ENCODE peak calls at places on chromosomes 13 and 19, in eight cellular contexts. One of them, this sample, is unnamed.
A peak's percentile ranks its signal among the peaks of the same experiment; 100 is the strongest.

GRCh38 chr19:56947206-56947605 is 106.7 kb upstream of the PEG3 start:
- DNase-seq in OCI-LY7: no peak
- DNase-seq in kidney: no peak
- DNase-seq in B cell: no peak
- DNase-seq in CD8-positive, alpha-beta T cell: no peak
- DNase-seq in brain microvascular endothelial cell: no peak
- DNase-seq in AG09319: no peak
- DNase-seq in heart right ventricle: no peak
- DNase-seq in this sample: no peak

GRCh38 chr13:94369862-94370491 is 109.5 kb downstream of the DCT start:
- DNase-seq in OCI-LY7: no peak
- DNase-seq in kidney: no peak
- DNase-seq in B cell: no peak
- DNase-seq in CD8-positive, alpha-beta T cell: no peak
- DNase-seq in brain microvascular endothelial cell: no peak
- DNase-seq in AG09319: no peak
- DNase-seq in heart right ventricle: no peak
- DNase-seq in this sample: no peak

GRCh38 chr13:113207890-113208423 is 512 bp downstream of the PCID2 start:
- DNase-seq in OCI-LY7: no peak
- DNase-seq in kidney: no peak
- DNase-seq in B cell: no peak
- DNase-seq in CD8-positive, alpha-beta T cell: no peak
- DNase-seq in brain microvascular endothelial cell: peak; percentile 37
- DNase-seq in AG09319: no peak
- DNase-seq in heart right ventricle: peak; percentile 39
- DNase-seq in this sample: peak; percentile 49

GRCh38 chr19:12664406-12665280 is 1.9 kb downstream of the MAN2B1 start:
- DNase-seq in OCI-LY7: peak; percentile 51
- DNase-seq in kidney: no peak
- DNase-seq in B cell: no peak
- DNase-seq in CD8-positive, alpha-beta T cell: no peak
- DNase-seq in brain microvascular endothelial cell: no peak
- DNase-seq in AG09319: no peak
- DNase-seq in heart right ventricle: no peak
- DNase-seq in this sample: no peak

GRCh38 chr19:50814883-50815282 is 8.7 kb downstream of the KLK1 start:
- DNase-seq in OCI-LY7: no peak
- DNase-seq in kidney: no peak
- DNase-seq in B cell: no peak
- DNase-seq in CD8-positive, alpha-beta T cell: no peak
- DNase-seq in brain microvascular endothelial cell: no peak
- DNase-seq in AG09319: no peak
- DNase-seq in heart right ventricle: no peak
- DNase-seq in this sample: no peak

GRCh38 chr19:30842926-30843325 is 470.7 kb downstream of the ZNF536 start:
- DNase-seq in OCI-LY7: no peak
- DNase-seq in kidney: no peak
- DNase-seq in B cell: no peak
- DNase-seq in CD8-positive, alpha-beta T cell: no peak
- DNase-seq in brain microvascular endothelial cell: no peak
- DNase-seq in AG09319: no peak
- DNase-seq in heart right ventricle: no peak
- DNase-seq in this sample: no peak

GRCh38 chr19:49890349-49891311 is 6.1 kb downstream of the IL4I1 start:
- DNase-seq in OCI-LY7: peak; percentile 77
- DNase-seq in kidney: no peak
- DNase-seq in B cell: peak; percentile 91
- DNase-seq in CD8-positive, alpha-beta T cell: peak; percentile 45
- DNase-seq in brain microvascular endothelial cell: no peak
- DNase-seq in AG09319: no peak
- DNase-seq in heart right ventricle: no peak
- DNase-seq in this sample: peak; percentile 85

GRCh38 chr13:111186305-111186930 is 71.3 kb downstream of the ARHGEF7 start:
- DNase-seq in OCI-LY7: peak; percentile 27
- DNase-seq in kidney: no peak
- DNase-seq in B cell: no peak
- DNase-seq in CD8-positive, alpha-beta T cell: no peak
- DNase-seq in brain microvascular endothelial cell: no peak
- DNase-seq in AG09319: no peak
- DNase-seq in heart right ventricle: no peak
- DNase-seq in this sample: no peak

GRCh38 chr19:39398297-39398864 is 7.2 kb downstream of the MED29 start:
- DNase-seq in OCI-LY7: no peak
- DNase-seq in kidney: peak; percentile 86
- DNase-seq in B cell: no peak
- DNase-seq in CD8-positive, alpha-beta T cell: no peak
- DNase-seq in brain microvascular endothelial cell: peak; percentile 73
- DNase-seq in AG09319: peak; percentile 81
- DNase-seq in heart right ventricle: peak; percentile 69
- DNase-seq in this sample: peak; percentile 61

GRCh38 chr19:3387645-3388589 is 21.5 kb downstream of the NFIC start:
- DNase-seq in OCI-LY7: no peak
- DNase-seq in kidney: peak; percentile 94
- DNase-seq in B cell: no peak
- DNase-seq in CD8-positive, alpha-beta T cell: no peak
- DNase-seq in brain microvascular endothelial cell: no peak
- DNase-seq in AG09319: peak; percentile 61
- DNase-seq in heart right ventricle: peak; percentile 88
- DNase-seq in this sample: no peak

GRCh38 chr19:5281588-5281987 is 59.0 kb downstream of the PTPRS start:
- DNase-seq in OCI-LY7: no peak
- DNase-seq in kidney: peak; percentile 93
- DNase-seq in B cell: no peak
- DNase-seq in CD8-positive, alpha-beta T cell: no peak
- DNase-seq in brain microvascular endothelial cell: no peak
- DNase-seq in AG09319: peak; percentile 19
- DNase-seq in heart right ventricle: peak; percentile 76
- DNase-seq in this sample: no peak

GRCh38 chr13:85277753-85278152 is 521.5 kb downstream of the SLITRK6 start:
- DNase-seq in OCI-LY7: no peak
- DNase-seq in kidney: no peak
- DNase-seq in B cell: no peak
- DNase-seq in CD8-positive, alpha-beta T cell: no peak
- DNase-seq in brain microvascular endothelial cell: peak; percentile 48
- DNase-seq in AG09319: no peak
- DNase-seq in heart right ventricle: no peak
- DNase-seq in this sample: no peak

GRCh38 chr19:38644719-38645118 is 2.7 kb upstream of the ACTN4 start:
- DNase-seq in OCI-LY7: no peak
- DNase-seq in kidney: no peak
- DNase-seq in B cell: no peak
- DNase-seq in CD8-positive, alpha-beta T cell: no peak
- DNase-seq in brain microvascular endothelial cell: no peak
- DNase-seq in AG09319: no peak
- DNase-seq in heart right ventricle: no peak
- DNase-seq in this sample: no peak

DNA sequence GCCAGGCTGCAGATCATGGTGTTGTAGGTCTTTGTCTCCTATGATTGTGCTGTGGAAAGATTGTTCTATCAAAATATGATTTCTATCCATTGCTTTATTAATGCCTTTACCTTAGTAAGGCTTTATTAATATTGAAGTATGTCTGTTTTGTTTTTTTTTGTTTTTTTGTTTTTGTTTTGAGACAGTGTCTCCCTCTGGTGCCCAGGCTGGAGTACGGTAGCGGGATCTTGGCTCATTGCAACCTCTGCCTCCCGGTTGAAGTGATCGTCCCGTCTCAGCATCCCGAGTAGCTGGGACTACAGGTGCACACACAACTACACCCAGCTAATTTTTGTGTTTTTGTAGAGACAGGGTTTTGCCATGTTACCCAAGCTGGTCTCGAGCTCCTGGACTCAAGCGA is 7.7 kb downstream of the IRGC start:
- DNase-seq in OCI-LY7: no peak
- DNase-seq in kidney: no peak
- DNase-seq in B cell: no peak
- DNase-seq in CD8-positive, alpha-beta T cell: no peak
- DNase-seq in brain microvascular endothelial cell: no peak
- DNase-seq in AG09319: no peak
- DNase-seq in heart right ventricle: no peak
- DNase-seq in this sample: no peak
- TF ChIP-seq CTCF in OCI-LY7: peak; percentile 47
- TF ChIP-seq CTCF in kidney: peak; percentile 17
- TF ChIP-seq CTCF in B cell: no peak
- TF ChIP-seq CTCF in CD8-positive, alpha-beta T cell: no peak
- TF ChIP-seq CTCF in brain microvascular endothelial cell: peak; percentile 56
- TF ChIP-seq CTCF in AG09319: peak; percentile 28
- TF ChIP-seq CTCF in heart right ventricle: no peak
- TF ChIP-seq CTCF in this sample: peak; percentile 15

GRCh38 chr19:35025969-35026368 is 4.3 kb upstream of the SCN1B start:
- DNase-seq in OCI-LY7: no peak
- DNase-seq in kidney: no peak
- DNase-seq in B cell: no peak
- DNase-seq in CD8-positive, alpha-beta T cell: no peak
- DNase-seq in brain microvascular endothelial cell: no peak
- DNase-seq in AG09319: no peak
- DNase-seq in heart right ventricle: no peak
- DNase-seq in this sample: no peak

GRCh38 chr19:35026418-35026817 is 3.9 kb upstream of the SCN1B start:
- DNase-seq in OCI-LY7: no peak
- DNase-seq in kidney: no peak
- DNase-seq in B cell: no peak
- DNase-seq in CD8-positive, alpha-beta T cell: no peak
- DNase-seq in brain microvascular endothelial cell: no peak
- DNase-seq in AG09319: no peak
- DNase-seq in heart right ventricle: no peak
- DNase-seq in this sample: no peak

GRCh38 chr19:35027009-35027408 is 3.3 kb upstream of the SCN1B start:
- DNase-seq in OCI-LY7: no peak
- DNase-seq in kidney: no peak
- DNase-seq in B cell: no peak
- DNase-seq in CD8-positive, alpha-beta T cell: no peak
- DNase-seq in brain microvascular endothelial cell: no peak
- DNase-seq in AG09319: no peak
- DNase-seq in heart right ventricle: no peak
- DNase-seq in this sample: no peak

GRCh38 chr19:35029737-35030256 is 473 bp upstream of the SCN1B start:
- DNase-seq in OCI-LY7: no peak
- DNase-seq in kidney: no peak
- DNase-seq in B cell: no peak
- DNase-seq in CD8-positive, alpha-beta T cell: no peak
- DNase-seq in brain microvascular endothelial cell: no peak
- DNase-seq in AG09319: no peak
- DNase-seq in heart right ventricle: no peak
- DNase-seq in this sample: no peak

GRCh38 chr19:35027851-35028599 is 2.2 kb upstream of the SCN1B start:
- DNase-seq in OCI-LY7: no peak
- DNase-seq in kidney: no peak
- DNase-seq in B cell: no peak
- DNase-seq in CD8-positive, alpha-beta T cell: no peak
- DNase-seq in brain microvascular endothelial cell: peak; percentile 29
- DNase-seq in AG09319: no peak
- DNase-seq in heart right ventricle: no peak
- DNase-seq in this sample: no peak
- TF ChIP-seq CTCF in OCI-LY7: no peak
- TF ChIP-seq CTCF in kidney: no peak
- TF ChIP-seq CTCF in B cell: no peak
- TF ChIP-seq CTCF in CD8-positive, alpha-beta T cell: no peak
- TF ChIP-seq CTCF in brain microvascular endothelial cell: no peak
- TF ChIP-seq CTCF in AG09319: no peak
- TF ChIP-seq CTCF in heart right ventricle: no peak
- TF ChIP-seq CTCF in this sample: no peak

GRCh38 chr19:43766755-43767043 is 11.9 kb upstream of the SMG9 start:
- DNase-seq in OCI-LY7: no peak
- DNase-seq in kidney: no peak
- DNase-seq in B cell: peak; percentile 8
- DNase-seq in CD8-positive, alpha-beta T cell: no peak
- DNase-seq in brain microvascular endothelial cell: no peak
- DNase-seq in AG09319: no peak
- DNase-seq in heart right ventricle: no peak
- DNase-seq in this sample: no peak
- TF ChIP-seq CTCF in OCI-LY7: peak; percentile 35
- TF ChIP-seq CTCF in kidney: no peak
- TF ChIP-seq CTCF in B cell: no peak
- TF ChIP-seq CTCF in CD8-positive, alpha-beta T cell: peak; percentile 11
- TF ChIP-seq CTCF in brain microvascular endothelial cell: no peak
- TF ChIP-seq CTCF in AG09319: no peak
- TF ChIP-seq CTCF in heart right ventricle: no peak
- TF ChIP-seq CTCF in this sample: no peak

GRCh38 chr19:44943801-44944249 is 1.8 kb downstream of the APOC4 start:
- DNase-seq in OCI-LY7: peak; percentile 75
- DNase-seq in kidney: no peak
- DNase-seq in B cell: peak; percentile 69
- DNase-seq in CD8-positive, alpha-beta T cell: no peak
- DNase-seq in brain microvascular endothelial cell: no peak
- DNase-seq in AG09319: no peak
- DNase-seq in heart right ventricle: peak; percentile 25
- DNase-seq in this sample: peak; percentile 92

GRCh38 chr19:44942067-44942571 is at the start of gene APOC4:
- DNase-seq in OCI-LY7: no peak
- DNase-seq in kidney: no peak
- DNase-seq in B cell: no peak
- DNase-seq in CD8-positive, alpha-beta T cell: no peak
- DNase-seq in brain microvascular endothelial cell: no peak
- DNase-seq in AG09319: no peak
- DNase-seq in heart right ventricle: no peak
- DNase-seq in this sample: peak; percentile 40

DNA sequence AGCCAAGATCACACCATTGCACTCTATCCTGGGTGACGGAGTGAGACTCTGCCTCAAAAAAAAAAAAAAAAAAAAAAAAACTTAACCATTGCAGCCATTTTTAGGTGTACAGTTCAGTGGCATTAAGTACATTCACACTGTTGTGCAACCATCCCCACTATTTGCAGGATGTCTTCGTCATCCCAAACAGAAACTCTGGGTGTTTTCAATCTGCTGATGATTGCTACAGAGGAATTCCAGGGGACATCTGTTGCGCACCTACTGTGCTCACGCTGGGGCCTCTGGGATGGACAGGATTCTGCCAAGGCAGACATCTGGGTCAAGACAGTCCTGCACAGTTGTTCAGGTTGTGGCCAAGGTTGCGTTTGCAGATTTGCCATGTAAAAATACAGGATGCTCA is 2.4 kb upstream of the APOC4 start:
- DNase-seq in OCI-LY7: no peak
- DNase-seq in kidney: no peak
- DNase-seq in B cell: no peak
- DNase-seq in CD8-positive, alpha-beta T cell: no peak
- DNase-seq in brain microvascular endothelial cell: no peak
- DNase-seq in AG09319: no peak
- DNase-seq in heart right ventricle: no peak
- DNase-seq in this sample: no peak
- TF ChIP-seq CTCF in OCI-LY7: no peak
- TF ChIP-seq CTCF in kidney: no peak
- TF ChIP-seq CTCF in B cell: no peak
- TF ChIP-seq CTCF in CD8-positive, alpha-beta T cell: no peak
- TF ChIP-seq CTCF in brain microvascular endothelial cell: no peak
- TF ChIP-seq CTCF in AG09319: no peak
- TF ChIP-seq CTCF in heart right ventricle: no peak
- TF ChIP-seq CTCF in this sample: no peak

GRCh38 chr19:10587022-10587838 is at the start of gene AP1M2:
- DNase-seq in OCI-LY7: no peak
- DNase-seq in kidney: no peak
- DNase-seq in B cell: no peak
- DNase-seq in CD8-positive, alpha-beta T cell: no peak
- DNase-seq in brain microvascular endothelial cell: no peak
- DNase-seq in AG09319: no peak
- DNase-seq in heart right ventricle: no peak
- DNase-seq in this sample: no peak
- TF ChIP-seq CTCF in OCI-LY7: no peak
- TF ChIP-seq CTCF in kidney: no peak
- TF ChIP-seq CTCF in B cell: no peak
- TF ChIP-seq CTCF in CD8-positive, alpha-beta T cell: no peak
- TF ChIP-seq CTCF in brain microvascular endothelial cell: no peak
- TF ChIP-seq CTCF in AG09319: no peak
- TF ChIP-seq CTCF in heart right ventricle: no peak
- TF ChIP-seq CTCF in this sample: no peak

GRCh38 chr19:1809663-1810062 is 2.4 kb downstream of the ATP8B3 start:
- DNase-seq in OCI-LY7: no peak
- DNase-seq in kidney: no peak
- DNase-seq in B cell: no peak
- DNase-seq in CD8-positive, alpha-beta T cell: no peak
- DNase-seq in brain microvascular endothelial cell: no peak
- DNase-seq in AG09319: no peak
- DNase-seq in heart right ventricle: no peak
- DNase-seq in this sample: no peak
- TF ChIP-seq CTCF in OCI-LY7: no peak
- TF ChIP-seq CTCF in kidney: no peak
- TF ChIP-seq CTCF in B cell: no peak
- TF ChIP-seq CTCF in CD8-positive, alpha-beta T cell: no peak
- TF ChIP-seq CTCF in brain microvascular endothelial cell: no peak
- TF ChIP-seq CTCF in AG09319: no peak
- TF ChIP-seq CTCF in heart right ventricle: no peak
- TF ChIP-seq CTCF in this sample: no peak

This sample was measured in GM13976.